ENCODE peak calls at places on chromosomes 7 and 10, in seven cellular contexts. W, X, D, P, T, G and Q are unnamed samples.

GRCh38 chr7:105830405-105831218 is 45.8 kb downstream of the ATXN7L1 start:
- DNase-seq in W (no peak), X (no peak), D (no peak), P (no peak), T (no peak), G (no peak), Q (no peak)

GRCh38 chr7:64793106-64793755 is 997 bp upstream of the ZNF138 start:
- DNase-seq in W (no peak), X (no peak), D (no peak), P (no peak), T (no peak), G (no peak), Q (no peak)

GRCh38 chr10:119505588-119506315 is 36.8 kb downstream of the RGS10 start:
- DNase-seq in W (no peak), X (no peak), D (no peak), P (no peak), T (no peak), G (no peak), Q (no peak)

GRCh38 chr7:41880107-41880506 is 177.2 kb upstream of the INHBA start:
- DNase-seq in W (no peak), X (no peak), D (no peak), P (no peak), T (no peak), G (no peak), Q (no peak)

GRCh38 chr7:29749701-29750321 is 56.5 kb upstream of the WIPF3 start:
- DNase-seq in W (no peak), X (no peak), D (no peak), P (no peak), T (no peak), G (no peak), Q (no peak)

GRCh38 chr7:51069411-51070083 is 247.1 kb downstream of the COBL start:
- DNase-seq in W (no peak), X (no peak), D (no peak), P (no peak), T (no peak), G (no peak), Q (no peak)

GRCh38 chr10:47057471-47057870 is 146.2 kb downstream of the PTPN20 start:
- DNase-seq in W (no peak), X (no peak), D (peak; percentile 3), P (no peak), T (no peak), G (no peak), Q (no peak)

GRCh38 chr10:118447478-118447877 is 105.4 kb upstream of the FAM204A start:
- DNase-seq in W (no peak), X (no peak), D (no peak), P (peak; percentile 61), T (peak; percentile 10), G (peak; percentile 82), Q (no peak)

GRCh38 chr7:55138663-55139062 is 119.8 kb downstream of the EGFR start:
- DNase-seq in W (no peak), X (no peak), D (no peak), P (no peak), T (no peak), G (no peak), Q (no peak)

GRCh38 chr10:86248062-86248461 is 118.5 kb downstream of the GRID1 start:
- DNase-seq in W (no peak), X (no peak), D (no peak), P (no peak), T (no peak), G (no peak), Q (no peak)

GRCh38 chr7:28347462-28347861 is 64.9 kb upstream of the CREB5 start:
- DNase-seq in W (no peak), X (no peak), D (no peak), P (no peak), T (no peak), G (no peak), Q (no peak)

GRCh38 chr10:58631715-58632114 is 119.0 kb downstream of the BICC1 start:
- DNase-seq in W (no peak), X (no peak), D (no peak), P (no peak), T (no peak), G (no peak), Q (no peak)

DNA sequence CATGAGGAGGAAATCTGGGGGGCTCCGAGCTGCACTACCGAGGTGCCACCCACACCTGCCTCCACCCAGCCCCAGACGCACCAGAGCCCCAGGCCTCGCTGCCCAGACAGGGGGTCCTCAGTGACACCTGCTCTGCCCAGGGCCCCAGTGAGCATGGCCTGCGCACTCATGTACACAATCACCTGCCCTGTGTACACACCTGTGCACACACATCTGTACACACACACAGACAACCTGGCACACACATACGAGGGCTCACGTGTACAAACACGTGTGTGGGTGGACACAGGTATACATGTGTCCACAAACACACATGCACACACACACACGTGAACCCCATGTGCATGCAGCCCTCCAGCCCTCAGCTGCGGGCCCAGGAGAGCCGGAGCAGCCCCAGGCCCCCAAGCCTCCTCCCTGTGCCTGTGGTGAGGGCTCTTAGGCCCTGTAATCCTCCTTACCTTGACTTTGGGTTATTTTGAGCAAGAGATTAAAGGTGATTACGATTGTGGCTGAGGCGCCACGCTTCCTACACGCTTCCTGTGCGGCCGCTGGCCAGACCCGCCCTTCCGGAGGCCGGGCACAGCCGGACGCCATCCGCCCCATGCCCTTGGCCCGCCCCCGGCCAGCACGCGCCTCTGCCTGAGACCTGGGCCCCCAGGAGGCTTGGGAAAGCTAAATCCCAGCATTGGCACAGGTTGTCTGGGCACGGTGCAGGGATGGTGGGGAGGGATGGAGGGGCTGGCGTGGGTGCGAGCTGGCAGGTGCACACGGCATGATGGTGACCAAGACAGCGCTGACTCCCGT is 71.9 kb downstream of the ELFN1 start:
- DNase-seq in W (no peak), X (no peak), D (no peak), P (no peak), T (no peak), G (no peak), Q (peak; percentile 72)
- H3K4me1 ChIP-seq in W (no peaks in the 10 kb centered on the region), X (peaks cover 9% of the 10 kb centered on the region), D (peaks cover 18% of the 10 kb centered on the region), P (no peaks in the 10 kb centered on the region), T (peaks cover 9% of the 10 kb centered on the region), G (no peaks in the 10 kb centered on the region), Q (no peaks in the 10 kb centered on the region)

GRCh38 chr10:9311702-9312499 is 1257.4 kb downstream of the GATA3 start:
- DNase-seq in W (no peak), X (no peak), D (no peak), P (no peak), T (no peak), G (no peak), Q (no peak)
- TF ChIP-seq CTCF in W (no peak), X (no peak), D (no peak), P (no peak), T (no peak), G (no peak), Q (no peak)

GRCh38 chr7:73809454-73810090 is 21.2 kb upstream of the CLDN4 start:
- DNase-seq in W (no peak), X (no peak), D (no peak), P (no peak), T (no peak), G (peak; percentile 46), Q (no peak)
- H3K4me1 ChIP-seq in W (no peaks in the 10 kb centered on the region), X (peaks cover 2% of the 10 kb centered on the region), D (no peaks in the 10 kb centered on the region), P (no peaks in the 10 kb centered on the region), T (peaks cover 11% of the 10 kb centered on the region), G (no peaks in the 10 kb centered on the region), Q (peaks cover 5% of the 10 kb centered on the region)

GRCh38 chr10:120555436-120556163 is 98.6 kb downstream of the PLPP4 start:
- DNase-seq in W (no peak), X (no peak), D (no peak), P (no peak), T (no peak), G (no peak), Q (no peak)

GRCh38 chr10:120556164-120556532 is 99.1 kb downstream of the PLPP4 start:
- DNase-seq in W (no peak), X (no peak), D (no peak), P (no peak), T (no peak), G (no peak), Q (no peak)

GRCh38 chr10:120548210-120548609 is 91.2 kb downstream of the PLPP4 start:
- DNase-seq in W (no peak), X (no peak), D (no peak), P (no peak), T (no peak), G (no peak), Q (no peak)

GRCh38 chr10:120553911-120554310 is 96.9 kb downstream of the PLPP4 start:
- DNase-seq in W (no peak), X (no peak), D (no peak), P (no peak), T (no peak), G (no peak), Q (no peak)

GRCh38 chr10:120552262-120552661 is 95.2 kb downstream of the PLPP4 start:
- DNase-seq in W (no peak), X (no peak), D (no peak), P (no peak), T (no peak), G (no peak), Q (no peak)
- TF ChIP-seq CTCF in W (no peak), X (no peak), D (no peak), P (no peak), T (no peak), G (no peak), Q (no peak)

GRCh38 chr7:2692543-2692942 is 4.5 kb downstream of the AMZ1 start:
- DNase-seq in W (no peak), X (no peak), D (no peak), P (no peak), T (no peak), G (no peak), Q (no peak)
- H3K4me1 ChIP-seq in W (peaks cover 27% of the 10 kb centered on the region), X (peaks cover 7% of the 10 kb centered on the region), D (peaks cover 20% of the 10 kb centered on the region), P (no peaks in the 10 kb centered on the region), T (peaks cover 16% of the 10 kb centered on the region), G (peaks cover 2% of the 10 kb centered on the region), Q (no peaks in the 10 kb centered on the region)